ENCODE peak calls at places on chromosomes 16 and 17, in ten cellular contexts. M is SW 1271; U is cardiac muscle cell; B is stimulated activated CD4-positive, alpha-beta T cell treated with anti-CD3 and anti-CD28 coated beads, Interleukin-1b, Interleukin-23, amount 100 ng/mL, for 48 hours; I is A549; A is stimulated activated CD8-positive, alpha-beta memory T cell treated with anti-CD3 and anti-CD28 coated beads, Interleukin-15, amount 100 ng/mL, for 48 hours; R is Calu3; Z is left ventricle myocardium superior; S is HuH-7; O is GM06990. C is an unnamed sample.

GRCh38 chr16:76226011-76226410 is 51.2 kb upstream of the CNTNAP4 start:
- DNase-seq in M (no peak), U (no peak), B (no peak), I (no peak), A (no peak), R (no peak), Z (no peak), S (no peak), O (no peak), C (no peak)

GRCh38 chr17:50036455-50037320 is 19.2 kb upstream of the ITGA3 start:
- DNase-seq in M (no peak), U (no peak), B (no peak), I (no peak), A (no peak), R (no peak), Z (no peak), S (no peak), O (no peak), C (no peak)

GRCh38 chr16:24562811-24563210 is 23.4 kb downstream of the RBBP6 start:
- DNase-seq in M (no peak), U (no peak), B (no peak), I (no peak), A (no peak), R (no peak), Z (no peak), S (no peak), O (no peak), C (no peak)

GRCh38 chr17:79835953-79836951 is 3.0 kb downstream of the CBX4 start:
- DNase-seq in M (no peak), U (peak), B (no peak), I (peak), A (no peak), R (no peak), Z (no peak), S (no peak), O (no peak), C (no peak)

GRCh38 chr17:9905902-9906301 is 831 bp upstream of the RCVRN start:
- DNase-seq in M (no peak), U (peak), B (peak), I (peak), A (no peak), R (peak), Z (peak), S (peak), O (no peak), C (peak)

GRCh38 chr17:42517516-42517915 is 18.5 kb upstream of the NAGLU start:
- DNase-seq in M (peak), U (peak), B (peak), I (peak), A (peak), R (peak), Z (peak), S (peak), O (peak), C (peak)

GRCh38 chr16:53282975-53283946 is 151.0 kb upstream of the RBL2 start:
- DNase-seq in M (no peak), U (peak), B (no peak), I (peak), A (no peak), R (peak), Z (no peak), S (peak), O (no peak), C (no peak)

GRCh38 chr16:79540825-79541595 is 59.5 kb downstream of the MAF start:
- DNase-seq in M (no peak), U (no peak), B (no peak), I (no peak), A (no peak), R (no peak), Z (no peak), S (no peak), O (no peak), C (no peak)

GRCh38 chr16:11560701-11561439 is 25.8 kb downstream of the LITAF start:
- DNase-seq in M (no peak), U (no peak), B (peak), I (no peak), A (peak), R (no peak), Z (no peak), S (no peak), O (no peak), C (no peak)

GRCh38 chr17:66406701-66407644 is 104.6 kb downstream of the PRKCA start:
- DNase-seq in M (no peak), U (no peak), B (no peak), I (no peak), A (no peak), R (no peak), Z (no peak), S (no peak), O (no peak), C (no peak)

GRCh38 chr17:82869536-82869935 is 29.7 kb upstream of the ZNF750 start:
- DNase-seq in M (no peak), U (no peak), B (no peak), I (no peak), A (no peak), R (no peak), Z (peak), S (no peak), O (no peak), C (no peak)

GRCh38 chr16:80623376-80623775 is 82.6 kb downstream of the DYNLRB2 start:
- DNase-seq in M (no peak), U (no peak), B (no peak), I (no peak), A (no peak), R (no peak), Z (no peak), S (no peak), O (no peak), C (no peak)